ENCODE peak calls at places on chromosomes 16 and 17, in nine cellular contexts. One of them, this sample, is unnamed.

GRCh38 chr17:19724501-19725420 is 8.4 kb upstream of the SLC47A2 start:
- DNase-seq in tibial artery: peak; percentile 89
- DNase-seq in AG04449: no peak
- DNase-seq in osteoblast: peak; percentile 93
- DNase-seq in HS-5: no peak
- DNase-seq in LoVo: no peak
- DNase-seq in colonic mucosa: peak; percentile 76
- DNase-seq in EH: no peak
- DNase-seq in C1 segment of cervical spinal cord: no peak
- DNase-seq in this sample: no peak

GRCh38 chr17:10003705-10004104 is 98.6 kb upstream of the RCVRN start:
- DNase-seq in AG04449: no peak
- DNase-seq in LoVo: no peak
- DNase-seq in colonic mucosa: no peak
- DNase-seq in osteoblast: no peak
- DNase-seq in EH: no peak
- DNase-seq in HS-5: no peak
- DNase-seq in tibial artery: peak; percentile 40
- DNase-seq in C1 segment of cervical spinal cord: no peak
- DNase-seq in this sample: no peak

GRCh38 chr16:65468121-65468520 is 346.3 kb upstream of the CDH11 start:
- DNase-seq in osteoblast: no peak
- DNase-seq in C1 segment of cervical spinal cord: no peak
- DNase-seq in tibial artery: no peak
- DNase-seq in LoVo: no peak
- DNase-seq in AG04449: no peak
- DNase-seq in HS-5: no peak
- DNase-seq in colonic mucosa: no peak
- DNase-seq in EH: no peak
- DNase-seq in this sample: no peak

GRCh38 chr17:55549140-55549539 is 37.9 kb upstream of the SMIM36 start:
- DNase-seq in LoVo: peak; percentile 5
- DNase-seq in osteoblast: no peak
- DNase-seq in AG04449: no peak
- DNase-seq in C1 segment of cervical spinal cord: no peak
- DNase-seq in tibial artery: no peak
- DNase-seq in EH: peak; percentile 35
- DNase-seq in colonic mucosa: no peak
- DNase-seq in HS-5: no peak
- DNase-seq in this sample: no peak

GRCh38 chr16:88566158-88566557 is 4.0 kb upstream of the ZC3H18 start:
- DNase-seq in HS-5: no peak
- DNase-seq in EH: peak; percentile 61
- DNase-seq in osteoblast: no peak
- DNase-seq in colonic mucosa: no peak
- DNase-seq in tibial artery: no peak
- DNase-seq in LoVo: no peak
- DNase-seq in C1 segment of cervical spinal cord: no peak
- DNase-seq in AG04449: no peak
- DNase-seq in this sample: no peak

GRCh38 chr16:68287276-68288251 is 23.2 kb downstream of the SLC7A6OS start:
- DNase-seq in C1 segment of cervical spinal cord: no peak
- DNase-seq in osteoblast: peak; percentile 96
- DNase-seq in colonic mucosa: no peak
- DNase-seq in tibial artery: peak; percentile 95
- DNase-seq in EH: peak; percentile 96
- DNase-seq in LoVo: peak; percentile 44
- DNase-seq in AG04449: peak; percentile 40
- DNase-seq in HS-5: peak; percentile 49
- DNase-seq in this sample: no peak

GRCh38 chr16:8962393-8963009 is 1.2 kb downstream of the USP7 start:
- DNase-seq in AG04449: no peak
- DNase-seq in colonic mucosa: peak; percentile 56
- DNase-seq in tibial artery: no peak
- DNase-seq in EH: no peak
- DNase-seq in C1 segment of cervical spinal cord: no peak
- DNase-seq in osteoblast: peak; percentile 70
- DNase-seq in LoVo: no peak
- DNase-seq in HS-5: no peak
- DNase-seq in this sample: peak; percentile 59

GRCh38 chr16:35255816-35256215 is 1796.4 kb downstream of the TP53TG3F start:
- DNase-seq in HS-5: no peak
- DNase-seq in tibial artery: no peak
- DNase-seq in C1 segment of cervical spinal cord: no peak
- DNase-seq in AG04449: no peak
- DNase-seq in osteoblast: no peak
- DNase-seq in EH: no peak
- DNase-seq in LoVo: no peak
- DNase-seq in colonic mucosa: no peak
- DNase-seq in this sample: no peak

GRCh38 chr16:3774156-3774767 is 56.9 kb upstream of the TRAP1 start:
- DNase-seq in LoVo: no peak
- DNase-seq in colonic mucosa: no peak
- DNase-seq in tibial artery: no peak
- DNase-seq in HS-5: no peak
- DNase-seq in EH: peak; percentile 69
- DNase-seq in AG04449: no peak
- DNase-seq in C1 segment of cervical spinal cord: no peak
- DNase-seq in osteoblast: no peak
- DNase-seq in this sample: no peak

GRCh38 chr17:5788266-5788900 is 204.1 kb upstream of the NLRP1 start:
- DNase-seq in C1 segment of cervical spinal cord: no peak
- DNase-seq in osteoblast: peak; percentile 87
- DNase-seq in EH: peak; percentile 75
- DNase-seq in AG04449: no peak
- DNase-seq in LoVo: no peak
- DNase-seq in tibial artery: peak; percentile 38
- DNase-seq in HS-5: peak; percentile 68
- DNase-seq in colonic mucosa: no peak
- DNase-seq in this sample: no peak

GRCh38 chr17:32491371-32492280 is 4.8 kb downstream of the CDK5R1 start:
- DNase-seq in AG04449: no peak
- DNase-seq in C1 segment of cervical spinal cord: no peak
- DNase-seq in EH: no peak
- DNase-seq in tibial artery: no peak
- DNase-seq in LoVo: no peak
- DNase-seq in osteoblast: peak; percentile 83
- DNase-seq in colonic mucosa: no peak
- DNase-seq in HS-5: no peak
- DNase-seq in this sample: peak; percentile 68

GRCh38 chr16:88809068-88809675 is 2.6 kb downstream of the APRT start:
- DNase-seq in osteoblast: peak; percentile 81
- DNase-seq in LoVo: no peak
- DNase-seq in tibial artery: peak; percentile 61
- DNase-seq in EH: no peak
- DNase-seq in AG04449: no peak
- DNase-seq in colonic mucosa: no peak
- DNase-seq in C1 segment of cervical spinal cord: no peak
- DNase-seq in HS-5: no peak
- DNase-seq in this sample: no peak